ENCODE peak calls at places on chromosome 20, in eight cellular contexts. One of them, this sample, is unnamed.

GRCh38 chr20:25090492-25091429 is 8.8 kb upstream of the VSX1 start:
- DNase-seq in NCI-H1694 treated with DMSO at 0.1 percent for 48 hours: peak; percentile 84
- DNase-seq in WTC11: no peak
- DNase-seq in right cardiac atrium: no peak
- DNase-seq in CD4-positive, alpha-beta memory T cell: peak; percentile 80
- DNase-seq in H9: no peak
- DNase-seq in activated gamma-delta T cell treated with Interleukin-2 at 50 U/mL for 16 hours: peak; percentile 84
- DNase-seq in anterior cingulate cortex: no peak
- DNase-seq in this sample: no peak

GRCh38 chr20:54618412-54618811 is 143.0 kb downstream of the DOK5 start:
- DNase-seq in right cardiac atrium: no peak
- DNase-seq in NCI-H1694 treated with DMSO at 0.1 percent for 48 hours: no peak
- DNase-seq in CD4-positive, alpha-beta memory T cell: no peak
- DNase-seq in anterior cingulate cortex: no peak
- DNase-seq in activated gamma-delta T cell treated with Interleukin-2 at 50 U/mL for 16 hours: no peak
- DNase-seq in WTC11: no peak
- DNase-seq in H9: no peak
- DNase-seq in this sample: no peak

GRCh38 chr20:62064788-62065668 is 653 bp downstream of the TAF4 start:
- DNase-seq in activated gamma-delta T cell treated with Interleukin-2 at 50 U/mL for 16 hours: no peak
- DNase-seq in H9: no peak
- DNase-seq in right cardiac atrium: no peak
- DNase-seq in CD4-positive, alpha-beta memory T cell: no peak
- DNase-seq in NCI-H1694 treated with DMSO at 0.1 percent for 48 hours: no peak
- DNase-seq in anterior cingulate cortex: no peak
- DNase-seq in WTC11: no peak
- DNase-seq in this sample: no peak

GRCh38 chr20:19817017-19817416 is 59.0 kb downstream of the RIN2 start:
- DNase-seq in NCI-H1694 treated with DMSO at 0.1 percent for 48 hours: no peak
- DNase-seq in activated gamma-delta T cell treated with Interleukin-2 at 50 U/mL for 16 hours: no peak
- DNase-seq in WTC11: no peak
- DNase-seq in right cardiac atrium: peak; percentile 44
- DNase-seq in anterior cingulate cortex: no peak
- DNase-seq in CD4-positive, alpha-beta memory T cell: no peak
- DNase-seq in H9: no peak
- DNase-seq in this sample: no peak

GRCh38 chr20:58407201-58407873 is 18.3 kb downstream of the VAPB start:
- DNase-seq in H9: no peak
- DNase-seq in NCI-H1694 treated with DMSO at 0.1 percent for 48 hours: no peak
- DNase-seq in right cardiac atrium: no peak
- DNase-seq in activated gamma-delta T cell treated with Interleukin-2 at 50 U/mL for 16 hours: no peak
- DNase-seq in WTC11: no peak
- DNase-seq in CD4-positive, alpha-beta memory T cell: no peak
- DNase-seq in anterior cingulate cortex: no peak
- DNase-seq in this sample: no peak

GRCh38 chr20:888057-888456 is 28.1 kb downstream of the ANGPT4 start:
- DNase-seq in WTC11: no peak
- DNase-seq in right cardiac atrium: peak; percentile 29
- DNase-seq in NCI-H1694 treated with DMSO at 0.1 percent for 48 hours: no peak
- DNase-seq in activated gamma-delta T cell treated with Interleukin-2 at 50 U/mL for 16 hours: no peak
- DNase-seq in H9: no peak
- DNase-seq in CD4-positive, alpha-beta memory T cell: no peak
- DNase-seq in anterior cingulate cortex: no peak
- DNase-seq in this sample: no peak

GRCh38 chr20:20820780-20821495 is 108.5 kb upstream of the RALGAPA2 start:
- DNase-seq in anterior cingulate cortex: no peak
- DNase-seq in right cardiac atrium: no peak
- DNase-seq in NCI-H1694 treated with DMSO at 0.1 percent for 48 hours: no peak
- DNase-seq in CD4-positive, alpha-beta memory T cell: no peak
- DNase-seq in activated gamma-delta T cell treated with Interleukin-2 at 50 U/mL for 16 hours: no peak
- DNase-seq in H9: no peak
- DNase-seq in WTC11: no peak
- DNase-seq in this sample: no peak

GRCh38 chr20:62995898-62996595 is 10.7 kb downstream of the BHLHE23 start:
- DNase-seq in WTC11: no peak
- DNase-seq in H9: no peak
- DNase-seq in anterior cingulate cortex: no peak
- DNase-seq in CD4-positive, alpha-beta memory T cell: no peak
- DNase-seq in activated gamma-delta T cell treated with Interleukin-2 at 50 U/mL for 16 hours: no peak
- DNase-seq in right cardiac atrium: no peak
- DNase-seq in NCI-H1694 treated with DMSO at 0.1 percent for 48 hours: no peak
- DNase-seq in this sample: no peak

GRCh38 chr20:37311710-37312355 is 22.4 kb downstream of the MANBAL start:
- DNase-seq in H9: no peak
- DNase-seq in right cardiac atrium: no peak
- DNase-seq in anterior cingulate cortex: no peak
- DNase-seq in activated gamma-delta T cell treated with Interleukin-2 at 50 U/mL for 16 hours: no peak
- DNase-seq in WTC11: no peak
- DNase-seq in NCI-H1694 treated with DMSO at 0.1 percent for 48 hours: no peak
- DNase-seq in CD4-positive, alpha-beta memory T cell: no peak
- DNase-seq in this sample: no peak

GRCh38 chr20:41181567-41181966 is 44.2 kb downstream of the PLCG1 start:
- DNase-seq in NCI-H1694 treated with DMSO at 0.1 percent for 48 hours: no peak
- DNase-seq in H9: peak; percentile 15
- DNase-seq in activated gamma-delta T cell treated with Interleukin-2 at 50 U/mL for 16 hours: no peak
- DNase-seq in WTC11: no peak
- DNase-seq in anterior cingulate cortex: no peak
- DNase-seq in CD4-positive, alpha-beta memory T cell: no peak
- DNase-seq in right cardiac atrium: no peak
- DNase-seq in this sample: no peak

GRCh38 chr20:43911066-43911465 is 3.6 kb upstream of the TOX2 start:
- DNase-seq in CD4-positive, alpha-beta memory T cell: no peak
- DNase-seq in activated gamma-delta T cell treated with Interleukin-2 at 50 U/mL for 16 hours: no peak
- DNase-seq in NCI-H1694 treated with DMSO at 0.1 percent for 48 hours: no peak
- DNase-seq in H9: no peak
- DNase-seq in WTC11: no peak
- DNase-seq in right cardiac atrium: no peak
- DNase-seq in anterior cingulate cortex: no peak
- DNase-seq in this sample: no peak

GRCh38 chr20:54306985-54307710 is 99.3 kb downstream of the PFDN4 start:
- DNase-seq in NCI-H1694 treated with DMSO at 0.1 percent for 48 hours: no peak
- DNase-seq in WTC11: no peak
- DNase-seq in right cardiac atrium: no peak
- DNase-seq in CD4-positive, alpha-beta memory T cell: no peak
- DNase-seq in activated gamma-delta T cell treated with Interleukin-2 at 50 U/mL for 16 hours: no peak
- DNase-seq in H9: no peak
- DNase-seq in anterior cingulate cortex: no peak
- DNase-seq in this sample: no peak

GRCh38 chr20:10667077-10667401 is 6.8 kb downstream of the JAG1 start:
- DNase-seq in CD4-positive, alpha-beta memory T cell: no peak
- DNase-seq in right cardiac atrium: peak; percentile 68
- DNase-seq in anterior cingulate cortex: no peak
- DNase-seq in H9: no peak
- DNase-seq in NCI-H1694 treated with DMSO at 0.1 percent for 48 hours: no peak
- DNase-seq in activated gamma-delta T cell treated with Interleukin-2 at 50 U/mL for 16 hours: no peak
- DNase-seq in WTC11: no peak
- DNase-seq in this sample: no peak

GRCh38 chr20:52172392-52173047 is 19.1 kb downstream of the ZFP64 start:
- DNase-seq in WTC11: no peak
- DNase-seq in NCI-H1694 treated with DMSO at 0.1 percent for 48 hours: no peak
- DNase-seq in H9: no peak
- DNase-seq in CD4-positive, alpha-beta memory T cell: no peak
- DNase-seq in anterior cingulate cortex: no peak
- DNase-seq in right cardiac atrium: no peak
- DNase-seq in activated gamma-delta T cell treated with Interleukin-2 at 50 U/mL for 16 hours: no peak
- DNase-seq in this sample: no peak

GRCh38 chr20:64242003-64242796 is 13.3 kb upstream of the PCMTD2 start:
- DNase-seq in anterior cingulate cortex: no peak
- DNase-seq in WTC11: no peak
- DNase-seq in CD4-positive, alpha-beta memory T cell: no peak
- DNase-seq in H9: no peak
- DNase-seq in NCI-H1694 treated with DMSO at 0.1 percent for 48 hours: no peak
- DNase-seq in activated gamma-delta T cell treated with Interleukin-2 at 50 U/mL for 16 hours: no peak
- DNase-seq in right cardiac atrium: no peak
- DNase-seq in this sample: no peak

GRCh38 chr20:33693741-33694645 is 7.8 kb upstream of the E2F1 start:
- DNase-seq in H9: no peak
- DNase-seq in anterior cingulate cortex: peak; percentile 47
- DNase-seq in CD4-positive, alpha-beta memory T cell: no peak
- DNase-seq in activated gamma-delta T cell treated with Interleukin-2 at 50 U/mL for 16 hours: no peak
- DNase-seq in WTC11: peak; percentile 30
- DNase-seq in NCI-H1694 treated with DMSO at 0.1 percent for 48 hours: no peak
- DNase-seq in right cardiac atrium: peak; percentile 75
- DNase-seq in this sample: no peak

GRCh38 chr20:35145141-35145564 is 2.0 kb downstream of the EDEM2 start:
- DNase-seq in CD4-positive, alpha-beta memory T cell: peak; percentile 60
- DNase-seq in anterior cingulate cortex: no peak
- DNase-seq in WTC11: no peak
- DNase-seq in H9: no peak
- DNase-seq in NCI-H1694 treated with DMSO at 0.1 percent for 48 hours: peak; percentile 54
- DNase-seq in activated gamma-delta T cell treated with Interleukin-2 at 50 U/mL for 16 hours: peak; percentile 19
- DNase-seq in right cardiac atrium: no peak
- DNase-seq in this sample: peak; percentile 40

GRCh38 chr20:52484438-52484837 is 292.9 kb upstream of the ZFP64 start:
- DNase-seq in H9: no peak
- DNase-seq in anterior cingulate cortex: no peak
- DNase-seq in NCI-H1694 treated with DMSO at 0.1 percent for 48 hours: no peak
- DNase-seq in WTC11: no peak
- DNase-seq in CD4-positive, alpha-beta memory T cell: no peak
- DNase-seq in right cardiac atrium: no peak
- DNase-seq in activated gamma-delta T cell treated with Interleukin-2 at 50 U/mL for 16 hours: no peak
- DNase-seq in this sample: no peak

GRCh38 chr20:11564491-11564890 is 353.2 kb upstream of the BTBD3 start:
- DNase-seq in NCI-H1694 treated with DMSO at 0.1 percent for 48 hours: no peak
- DNase-seq in anterior cingulate cortex: no peak
- DNase-seq in H9: peak; percentile 41
- DNase-seq in CD4-positive, alpha-beta memory T cell: no peak
- DNase-seq in WTC11: no peak
- DNase-seq in right cardiac atrium: no peak
- DNase-seq in activated gamma-delta T cell treated with Interleukin-2 at 50 U/mL for 16 hours: no peak
- DNase-seq in this sample: no peak